ENCODE peak calls at places on chromosomes 12 and 14, in eight cellular contexts. G is pancreas; F is NCI-H1694 treated with DMSO at 0.1 percent for 48 hours; P is activated T-helper 1 cell treated with anti-CD3 and anti-CD28 coated beads, Interleukin-12 subunit alpha, Interleukin-12 subunit beta, Interleukin-2, Interleukin-4 antibody, amounts not matched to agents 30 ng/mL and 10 ng/mL and 1 ng/mL, durations not matched to agents 14 hours and 24 hours and 36 hours; V is activated naive CD8-positive, alpha-beta T cell treated with anti-CD3 and anti-CD28 coated beads, Interleukin-2, amount 50 U/mL, for 24 hours; H is T-helper 17 cell; M is activated CD4-positive, alpha-beta memory T cell treated with anti-CD3 and anti-CD28 coated beads for 36 hours; T is fibroblast of gingiva. U is an unnamed sample.
A peak's percentile ranks its signal among the peaks of the same experiment; 100 is the strongest.

GRCh38 chr12:389138-390096 is at the start of gene KDM5A:
- DNase-seq in G (peak; percentile 81), H (peak; percentile 82), M (peak; percentile 95), P (peak; percentile 82), V (peak; percentile 89), T (peak; percentile 97), F (no peak), U (peak; percentile 89)

GRCh38 chr14:47626151-47627035 is 49.0 kb downstream of the MDGA2 start:
- DNase-seq in T (no peak), H (no peak), P (no peak), F (no peak), V (no peak), G (peak; percentile 14), M (no peak), U (no peak)

GRCh38 chr14:77804592-77804991 is 4.7 kb downstream of the ADCK1 start:
- DNase-seq in P (peak; percentile 2), F (peak; percentile 61), V (peak; percentile 43), H (no peak), M (peak; percentile 61), G (no peak), T (no peak), U (no peak)

GRCh38 chr12:65152586-65152985 is 16.8 kb upstream of the LEMD3 start:
- DNase-seq in T (peak; percentile 62), M (no peak), P (no peak), H (no peak), F (no peak), V (no peak), G (no peak), U (no peak)

GRCh38 chr14:25394791-25395391 is 344.9 kb upstream of the STXBP6 start:
- DNase-seq in G (no peak), T (no peak), F (no peak), V (no peak), H (no peak), M (no peak), P (no peak), U (no peak)

GRCh38 chr14:105492051-105492965 is 1.3 kb downstream of the TEDC1 start:
- DNase-seq in G (peak; percentile 71), P (no peak), H (peak; percentile 17), T (no peak), V (no peak), M (peak; percentile 9), F (no peak), U (peak; percentile 38)

GRCh38 chr14:105701456-105702274 is 175.3 kb downstream of the TMEM121 start:
- DNase-seq in P (no peak), H (no peak), T (no peak), V (no peak), F (no peak), M (no peak), G (no peak), U (no peak)

GRCh38 chr12:64311877-64312276 is 78.7 kb downstream of the C12orf56 start:
- DNase-seq in G (no peak), P (no peak), F (no peak), M (no peak), H (no peak), V (no peak), T (no peak), U (no peak)

GRCh38 chr12:122111070-122111750 is 32.7 kb downstream of the MLXIP start:
- DNase-seq in V (no peak), T (no peak), G (no peak), F (no peak), M (no peak), P (no peak), H (no peak), U (no peak)

GRCh38 chr14:104817930-104818713 is 17.2 kb downstream of the ZBTB42 start:
- DNase-seq in T (no peak), H (no peak), G (no peak), P (no peak), V (no peak), M (no peak), F (no peak), U (peak; percentile 3)

GRCh38 chr12:68944296-68945076 is 11.5 kb upstream of the CPM start:
- DNase-seq in F (no peak), V (no peak), M (no peak), T (no peak), H (no peak), P (no peak), G (no peak), U (no peak)

GRCh38 chr14:92651793-92652382 is 96.5 kb downstream of the LGMN start:
- DNase-seq in T (no peak), F (no peak), G (no peak), V (peak; percentile 66), H (peak; percentile 20), M (peak; percentile 60), P (peak; percentile 12), U (no peak)

GRCh38 chr12:51021694-51022093 is 4.5 kb downstream of the SLC11A2 start:
- DNase-seq in M (no peak), T (no peak), F (no peak), G (no peak), P (no peak), V (no peak), H (no peak), U (no peak)

GRCh38 chr14:84084056-84084590 is 1445.8 kb upstream of the FLRT2 start:
- DNase-seq in H (no peak), V (no peak), T (no peak), G (no peak), P (no peak), M (no peak), F (no peak), U (no peak)

GRCh38 chr12:53489242-53489915 is 9.9 kb downstream of the MAP3K12 start:
- DNase-seq in H (no peak), V (no peak), G (no peak), T (no peak), M (no peak), P (no peak), F (no peak), U (no peak)

GRCh38 chr14:85934886-85935254 is 404.9 kb downstream of the FLRT2 start:
- DNase-seq in V (no peak), H (no peak), T (no peak), M (no peak), F (no peak), G (no peak), P (no peak), U (no peak)

GRCh38 chr14:74324945-74325361 is 22.2 kb upstream of the ABCD4 start:
- DNase-seq in G (no peak), T (peak; percentile 23), P (no peak), M (no peak), V (no peak), H (no peak), F (peak; percentile 75), U (no peak)